ENCODE peak calls at places on chromosomes 11 and 22, in five cellular contexts. H, B, O, I and Z are unnamed samples.

GRCh38 chr11:11519184-11519583 is 102.6 kb downstream of the GALNT18 start:
- DNase-seq in B (peak), I (no peak), O (no peak), H (no peak), Z (no peak)

GRCh38 chr11:49995559-49995958 is 13.2 kb upstream of the OR4C12 start:
- DNase-seq in H (peak), I (peak), O (no peak), B (no peak), Z (peak)

GRCh38 chr11:130510407-130511006 is 62.1 kb downstream of the ADAMTS15 start:
- DNase-seq in H (peak), O (no peak), I (peak), B (no peak), Z (peak)

GRCh38 chr22:28397324-28397723 is 282.3 kb downstream of the TTC28 start:
- DNase-seq in O (no peak), I (no peak), H (no peak), B (no peak), Z (no peak)

GRCh38 chr22:27801616-27802388 is at the start of gene MN1:
- DNase-seq in I (peak), O (no peak), B (no peak), H (peak), Z (no peak)

GRCh38 chr22:23130697-23131096 is 11.1 kb downstream of the RSPH14 start:
- DNase-seq in I (no peak), H (no peak), B (no peak), O (no peak), Z (no peak)

GRCh38 chr11:127454856-127455255 is 454.3 kb upstream of the KIRREL3 start:
- DNase-seq in O (no peak), H (no peak), I (no peak), B (no peak), Z (no peak)

GRCh38 chr22:39603345-39603744 is 32.8 kb downstream of the CACNA1I start:
- DNase-seq in I (no peak), O (no peak), H (no peak), B (no peak), Z (no peak)

GRCh38 chr11:115505165-115505564 is 950 bp upstream of the CADM1 start:
- DNase-seq in H (no peak), I (no peak), B (no peak), O (no peak), Z (no peak)

GRCh38 chr11:13595166-13595565 is 73.3 kb upstream of the FAR1 start:
- DNase-seq in O (no peak), I (no peak), H (no peak), B (no peak), Z (no peak)

GRCh38 chr11:13594045-13594444 is 74.4 kb upstream of the FAR1 start:
- DNase-seq in B (no peak), H (no peak), I (no peak), O (no peak), Z (no peak)

DNA sequence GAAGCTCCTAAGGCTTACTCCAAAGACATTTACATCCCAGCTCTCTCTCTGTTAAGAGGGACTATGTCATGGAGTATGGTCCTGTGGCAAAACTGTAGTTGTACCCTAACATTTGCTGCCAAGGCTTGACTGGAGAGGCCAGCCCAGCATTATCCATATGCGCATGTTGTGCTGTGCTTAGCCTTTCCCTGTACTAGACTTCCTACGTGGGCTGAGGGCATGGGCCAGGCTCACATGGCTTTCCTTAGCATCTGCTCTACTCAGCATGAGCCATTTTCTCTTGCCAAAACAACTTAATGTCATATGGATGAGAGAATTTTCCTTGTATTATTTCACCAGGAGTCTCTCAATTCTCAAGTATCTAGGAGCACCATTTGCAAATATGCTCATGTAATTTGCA is 71.9 kb upstream of the FAR1 start:
- DNase-seq in I (no peak), H (no peak), B (no peak), O (no peak), Z (no peak)
- TF ChIP-seq CTCF in I (no peak), H (no peak), B (no peak), O (no peak), Z (no peak)

GRCh38 chr11:7903940-7904339 is 27.1 kb downstream of the OR10A6 start:
- DNase-seq in H (no peak), B (no peak), I (no peak), O (no peak), Z (no peak)
- H3K4me3 ChIP-seq in H (no peak), B (no peak), I (no peak), O (no peak), Z (no peak)

DNA sequence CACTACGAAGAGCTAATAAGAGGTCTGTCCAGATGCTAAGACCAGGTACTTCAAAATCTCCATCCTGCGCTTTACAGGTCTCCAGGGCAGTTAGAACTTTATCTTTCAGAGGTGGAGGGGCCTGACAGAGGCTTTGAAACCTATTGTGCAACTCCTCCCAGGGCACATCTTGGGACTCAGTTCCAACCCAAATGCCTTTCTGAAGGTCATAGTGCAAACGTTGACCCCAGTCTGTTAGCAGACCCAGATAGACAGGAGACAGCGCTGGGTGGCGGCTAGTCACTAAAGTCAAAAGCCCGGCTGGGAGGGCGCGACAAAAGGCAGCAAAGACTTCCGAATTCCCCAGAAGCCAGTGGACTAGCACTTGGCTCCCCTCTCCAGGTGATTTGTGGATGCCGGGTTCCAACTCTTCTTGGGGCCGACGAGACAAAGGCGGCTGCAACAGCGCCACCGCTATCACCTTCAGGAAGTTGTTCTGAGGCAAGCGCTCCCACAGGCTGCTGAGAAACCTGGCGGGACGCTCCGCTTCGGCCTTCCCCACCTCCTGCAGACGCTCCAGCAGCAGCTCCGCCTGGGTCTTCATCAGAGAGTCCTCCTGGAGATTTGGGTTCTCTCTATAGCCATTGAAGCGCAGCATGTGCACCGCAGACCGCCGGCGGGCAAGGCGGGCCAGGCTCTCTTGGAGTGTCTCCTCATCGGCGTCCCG is 728 bp downstream of the FANCF start:
- DNase-seq in I (peak), O (no peak), B (peak), H (peak), Z (peak)
- TF ChIP-seq CTCF in I (peak), O (peak), B (no peak), H (peak), Z (peak)

DNA sequence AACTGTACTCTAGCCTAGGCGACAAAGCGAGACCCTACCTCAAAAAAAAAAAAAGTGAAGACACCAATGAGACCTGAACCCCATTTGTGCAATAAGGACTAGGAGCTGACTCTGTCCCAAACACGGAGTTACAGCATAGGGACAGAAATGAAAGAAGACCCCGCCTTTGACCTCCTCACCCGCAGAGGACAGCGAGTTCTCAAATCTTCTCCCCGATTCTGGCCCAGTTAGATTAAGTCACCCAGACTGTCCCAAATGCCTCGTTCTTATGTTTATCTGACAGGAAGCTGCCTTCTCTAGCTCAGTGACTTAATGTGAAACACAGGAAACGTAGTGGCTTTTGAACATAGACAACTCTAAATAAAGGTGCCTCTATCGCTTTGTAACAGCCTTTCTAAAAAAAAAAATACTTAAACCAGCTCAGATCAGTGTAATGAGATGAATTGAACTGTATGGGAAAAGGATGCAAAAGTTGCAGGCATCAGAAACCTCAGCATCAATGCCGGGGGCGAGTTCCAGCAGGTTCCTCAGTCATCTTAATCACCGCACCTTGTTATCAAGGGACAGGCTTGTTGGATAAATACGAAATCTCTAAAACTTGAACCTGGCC is 10.6 kb downstream of the MYH9 start:
- DNase-seq in O (no peak), H (no peak), I (no peak), B (no peak), Z (no peak)
- H3K4me3 ChIP-seq in O (no peak), H (no peak), I (no peak), B (peak), Z (no peak)

GRCh38 chr11:398826-399225 is 4.8 kb downstream of the PKP3 start:
- DNase-seq in O (no peak), B (no peak), I (no peak), H (no peak), Z (no peak)

GRCh38 chr11:395866-396265 is 1.9 kb downstream of the PKP3 start:
- DNase-seq in O (no peak), B (no peak), I (no peak), H (no peak), Z (no peak)

GRCh38 chr11:396511-396947 is 2.5 kb downstream of the PKP3 start:
- DNase-seq in I (no peak), B (no peak), H (no peak), O (no peak), Z (no peak)

GRCh38 chr11:394858-395655 is 1.0 kb downstream of the PKP3 start:
- DNase-seq in O (no peak), I (no peak), H (no peak), B (no peak), Z (no peak)

GRCh38 chr11:396948-397548 is 3.0 kb downstream of the PKP3 start:
- DNase-seq in I (peak), B (peak), O (no peak), H (no peak), Z (no peak)
- TF ChIP-seq CTCF in I (no peak), B (peak), O (peak), H (no peak), Z (no peak)

DNA sequence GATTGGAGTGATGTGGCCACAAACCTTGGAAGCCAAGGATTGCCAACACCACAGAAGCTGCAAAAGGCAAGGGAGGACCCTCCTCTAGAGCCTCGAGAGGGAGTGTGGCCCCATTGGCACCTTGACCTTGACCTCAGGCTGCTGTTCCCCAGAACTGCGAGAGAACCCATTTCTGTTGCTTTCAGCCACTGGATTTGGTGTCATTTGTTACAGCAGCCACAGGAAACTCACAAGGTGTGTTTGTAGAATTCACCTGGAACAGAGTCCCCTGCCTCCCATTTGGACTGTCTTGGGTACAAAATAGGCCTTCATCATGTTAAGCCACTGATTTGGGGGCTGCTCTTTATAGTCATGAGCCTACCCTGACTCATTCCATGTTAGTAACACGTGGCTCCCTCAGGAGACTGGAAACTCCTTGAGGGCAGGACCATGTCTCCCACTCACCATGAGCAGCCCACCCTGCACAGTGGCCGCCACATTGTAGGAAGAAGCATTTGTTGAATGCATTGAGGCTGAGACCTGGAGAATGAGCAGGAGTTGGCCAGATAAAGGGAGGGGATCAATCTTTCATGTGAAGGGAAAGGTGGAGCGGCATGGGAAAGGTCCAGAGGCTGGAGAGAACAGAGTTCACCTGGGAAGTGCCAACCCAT is 8.3 kb downstream of the C11orf86 start:
- DNase-seq in H (no peak), O (no peak), I (no peak), B (no peak), Z (no peak)
- H3K4me3 ChIP-seq in H (no peak), O (no peak), I (no peak), B (no peak), Z (no peak)

GRCh38 chr22:38302906-38303305 is 14.3 kb downstream of the CSNK1E start:
- DNase-seq in O (no peak), B (no peak), H (no peak), I (no peak), Z (no peak)

GRCh38 chr22:38304526-38304925 is 12.7 kb downstream of the CSNK1E start:
- DNase-seq in O (peak), B (no peak), H (no peak), I (no peak), Z (no peak)

GRCh38 chr22:38303974-38304373 is 13.3 kb downstream of the CSNK1E start:
- DNase-seq in I (no peak), B (no peak), H (no peak), O (no peak), Z (no peak)

GRCh38 chr22:38308791-38309498 is 8.3 kb downstream of the CSNK1E start:
- DNase-seq in H (no peak), B (no peak), O (no peak), I (no peak), Z (no peak)

GRCh38 chr22:38305481-38306448 is 11.5 kb downstream of the CSNK1E start:
- DNase-seq in B (no peak), I (peak), H (no peak), O (no peak), Z (no peak)
- TF ChIP-seq CTCF in B (no peak), I (no peak), H (peak), O (no peak), Z (no peak)

DNA sequence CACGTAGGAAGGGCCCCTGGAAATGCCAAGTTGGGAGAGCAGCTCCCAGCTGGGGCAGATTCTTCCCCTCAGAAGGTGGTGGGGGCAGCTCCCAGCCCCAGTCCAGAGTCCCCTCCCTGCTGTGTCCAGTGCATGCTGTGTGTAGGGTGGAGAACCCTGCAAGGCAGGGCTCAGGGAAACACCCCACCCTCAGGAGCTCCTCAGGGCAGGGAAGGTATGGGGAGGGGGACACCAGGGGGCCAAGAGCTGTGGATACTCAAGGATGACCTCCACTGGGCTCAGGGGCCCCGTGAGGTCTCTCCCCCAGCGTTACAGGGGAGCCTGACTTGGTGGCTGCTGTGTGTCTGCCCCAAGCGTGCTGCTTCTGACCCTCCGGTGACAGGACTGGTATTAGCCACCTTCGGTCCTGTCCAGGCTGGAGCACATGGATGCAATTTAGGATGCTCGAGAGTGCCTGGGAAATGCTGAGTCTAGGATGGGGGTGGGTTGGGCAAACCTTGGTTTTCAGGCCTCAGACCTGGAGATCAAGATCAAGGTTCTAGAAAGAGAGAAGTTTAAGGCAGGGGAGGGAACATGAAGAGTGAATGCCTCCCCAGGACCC is 16.1 kb upstream of the CABP7 start:
- DNase-seq in O (no peak), I (no peak), B (peak), H (no peak), Z (no peak)
- H3K4me3 ChIP-seq in O (no peak), I (no peak), B (no peak), H (peak), Z (no peak)

DNA sequence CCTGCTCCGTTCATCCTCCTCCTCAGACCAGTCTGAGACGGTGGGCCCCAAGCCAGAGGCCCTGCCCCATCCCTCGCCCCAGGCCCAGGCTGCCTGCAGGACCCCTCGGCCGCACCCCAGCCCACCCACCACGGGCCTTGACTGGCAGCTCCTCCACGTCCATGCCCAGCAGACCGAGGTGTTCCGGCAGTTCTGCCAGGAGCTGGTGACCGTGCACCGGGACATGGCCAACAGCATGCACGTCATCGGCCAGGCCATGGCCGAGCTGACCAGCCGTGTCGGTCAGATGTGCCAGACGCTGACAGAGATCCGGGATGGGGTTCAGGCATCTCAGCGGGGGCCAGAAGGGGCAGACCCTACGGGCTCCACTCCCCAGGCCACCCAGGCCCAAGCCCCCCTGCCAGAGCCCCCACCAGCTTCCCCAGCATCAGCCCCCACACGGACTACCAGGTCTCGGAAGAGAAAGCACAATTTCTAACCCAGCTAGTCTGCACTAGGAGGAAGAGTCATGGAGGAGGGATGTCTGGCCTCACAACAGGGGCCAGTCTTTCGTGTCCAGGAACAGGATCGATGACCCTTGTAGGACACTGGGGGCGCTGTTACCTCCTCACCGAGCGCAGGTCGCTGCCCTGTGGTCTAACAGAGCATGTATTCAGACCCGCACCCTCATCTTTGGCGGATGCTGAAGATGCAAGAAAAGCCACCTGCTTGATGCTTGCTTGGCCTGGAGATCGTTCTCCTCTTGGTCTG is 66.3 kb downstream of the PRDM11 start:
- DNase-seq in O (no peak), H (peak), B (peak), I (no peak), Z (no peak)
- TF ChIP-seq CTCF in O (no peak), H (peak), B (no peak), I (no peak), Z (peak)

DNA sequence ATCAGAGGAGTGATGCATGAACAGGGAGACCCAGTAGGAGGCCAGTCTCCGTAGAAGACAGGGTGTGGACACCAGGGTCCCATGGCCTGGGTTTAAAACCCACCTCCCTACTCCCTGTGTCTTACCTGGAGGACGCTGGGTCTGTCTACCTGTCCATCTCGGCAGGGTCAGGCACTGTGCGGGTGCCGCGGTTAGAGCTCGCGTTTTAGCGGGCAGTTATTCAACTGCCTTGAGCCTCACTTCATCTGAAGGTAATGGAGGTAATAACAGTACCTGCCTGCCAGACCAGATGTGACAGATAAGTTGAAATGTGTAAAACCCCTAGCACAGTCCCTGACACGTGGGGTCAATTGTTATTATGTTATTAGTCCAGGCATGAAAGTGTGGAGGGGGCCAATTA is 8.2 kb upstream of the UPK3A start:
- DNase-seq in H (no peak), O (no peak), I (no peak), B (no peak), Z (no peak)
- H3K4me3 ChIP-seq in H (no peak), O (no peak), I (no peak), B (no peak), Z (no peak)